ENCODE peak calls at places on chromosomes 7 and 10, in five cellular contexts. A, C, E, G and X are unnamed samples.

GRCh38 chr7:157771-158251 is 34.6 kb upstream of the FAM20C start:
- DNase-seq in C (no peak), G (no peak), E (no peak), A (no peak), X (no peak)

GRCh38 chr10:128087884-128088695 is 38.1 kb downstream of the MKI67 start:
- DNase-seq in A (no peak), C (no peak), E (no peak), G (no peak), X (no peak)

GRCh38 chr10:74991435-74991834 is 120.0 kb upstream of the SAMD8 start:
- DNase-seq in A (peak; percentile 34), E (no peak), G (no peak), C (no peak), X (no peak)

GRCh38 chr7:112371721-112372120 is 78.5 kb upstream of the IFRD1 start:
- DNase-seq in A (no peak), G (no peak), E (no peak), C (no peak), X (no peak)

GRCh38 chr7:44565097-44565794 is 8.5 kb downstream of the DDX56 start:
- DNase-seq in C (peak; percentile 78), G (peak; percentile 54), E (peak; percentile 78), A (no peak), X (peak; percentile 59)

GRCh38 chr10:104092749-104093148 is 7.1 kb upstream of the COL17A1 start:
- DNase-seq in E (no peak), C (no peak), G (no peak), A (peak; percentile 59), X (no peak)

GRCh38 chr10:110040767-110041478 is 33.1 kb downstream of the ADD3 start:
- DNase-seq in E (no peak), C (no peak), A (no peak), G (no peak), X (no peak)

GRCh38 chr7:107907790-107908189 is 16.8 kb downstream of the DLD start:
- DNase-seq in E (no peak), G (no peak), C (no peak), A (no peak), X (no peak)

GRCh38 chr10:7432884-7433726 is 22.3 kb upstream of the SFMBT2 start:
- DNase-seq in C (no peak), E (no peak), A (no peak), G (no peak), X (no peak)

GRCh38 chr7:50864694-50865093 is 82.0 kb upstream of the GRB10 start:
- DNase-seq in G (no peak), E (no peak), A (no peak), C (no peak), X (no peak)

GRCh38 chr10:71255817-71256660 is 43.7 kb downstream of the UNC5B start:
- DNase-seq in G (no peak), E (peak; percentile 86), A (no peak), C (no peak), X (no peak)

GRCh38 chr7:706721-707120 is 19.8 kb upstream of the DNAAF5 start:
- DNase-seq in G (no peak), A (no peak), E (no peak), C (peak; percentile 45), X (no peak)

GRCh38 chr10:67575530-67575929 is 120.5 kb downstream of the CTNNA3 start:
- DNase-seq in A (no peak), G (no peak), C (no peak), E (no peak), X (no peak)

GRCh38 chr7:35334511-35334910 is 80.6 kb upstream of the TBX20 start:
- DNase-seq in E (no peak), G (no peak), C (no peak), A (no peak), X (no peak)

GRCh38 chr7:771241-772004 is 44.3 kb upstream of the PRKAR1B start:
- DNase-seq in C (no peak), A (no peak), E (no peak), G (no peak), X (no peak)

GRCh38 chr10:62652114-62652513 is 152.4 kb upstream of the ADO start:
- DNase-seq in E (no peak), C (no peak), G (no peak), A (no peak), X (no peak)

GRCh38 chr7:78232806-78233205 is 434.2 kb downstream of the PHTF2 start:
- DNase-seq in E (no peak), A (no peak), G (no peak), C (no peak), X (no peak)

GRCh38 chr7:123747620-123748141 is 1.1 kb downstream of the WASL start:
- DNase-seq in A (no peak), G (peak; percentile 30), E (peak; percentile 69), C (peak; percentile 57), X (peak; percentile 16)

GRCh38 chr7:140023728-140024127 is 39.0 kb downstream of the PARP12 start:
- DNase-seq in E (no peak), A (no peak), G (no peak), C (no peak), X (no peak)

GRCh38 chr10:21807162-21807561 is 196.4 kb downstream of the DNAJC1 start:
- DNase-seq in G (no peak), C (no peak), A (no peak), E (no peak), X (no peak)

GRCh38 chr10:21808525-21808924 is 195.0 kb downstream of the DNAJC1 start:
- DNase-seq in E (no peak), A (no peak), G (no peak), C (no peak), X (no peak)

GRCh38 chr10:21813944-21814343 is 189.6 kb downstream of the DNAJC1 start:
- DNase-seq in C (no peak), E (no peak), G (no peak), A (no peak), X (no peak)

GRCh38 chr10:21811245-21811585 is 192.3 kb downstream of the DNAJC1 start:
- DNase-seq in C (no peak), E (no peak), A (peak; percentile 66), G (no peak), X (no peak)

DNA sequence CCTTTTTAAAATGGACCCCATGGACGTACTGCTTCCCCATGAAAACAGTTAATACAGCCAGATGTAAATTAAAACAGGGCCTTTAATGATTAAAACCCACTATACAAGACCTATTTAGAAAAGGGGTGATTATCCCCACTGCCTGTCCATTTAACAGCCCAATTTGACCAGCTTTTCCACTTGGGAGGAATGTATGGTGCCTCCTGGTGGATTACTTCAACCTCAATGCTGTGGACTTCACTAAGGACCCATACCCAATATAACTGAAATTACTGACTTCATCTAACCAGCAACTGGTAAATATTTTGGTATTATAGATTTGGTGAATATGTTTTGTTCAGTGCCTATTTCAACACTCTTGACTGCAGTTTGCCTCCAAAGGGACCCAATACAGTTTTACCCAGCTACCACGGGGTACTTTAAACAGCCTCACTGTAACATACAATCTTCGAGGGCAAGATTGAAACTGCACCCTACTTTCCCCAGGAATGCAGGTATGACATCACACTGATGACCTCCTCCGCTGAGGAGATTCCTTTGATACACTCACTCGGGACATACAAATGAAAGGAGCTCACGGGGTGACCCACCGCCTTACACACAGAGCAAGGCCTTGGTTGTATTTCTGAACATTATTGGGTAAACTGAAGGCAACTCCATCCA is 192.8 kb downstream of the DNAJC1 start:
- DNase-seq in A (peak; percentile 74), C (no peak), G (no peak), E (no peak), X (no peak)
- TF ChIP-seq CTCF in A (peak; percentile 26), C (no peak), G (no peak), E (no peak), X (no peak)

GRCh38 chr10:119252051-119252465 is 44.7 kb downstream of the GRK5 start:
- DNase-seq in C (no peak), G (no peak), A (no peak), E (no peak), X (no peak)

GRCh38 chr10:119254355-119254754 is 47.0 kb downstream of the GRK5 start:
- DNase-seq in C (no peak), A (no peak), E (peak; percentile 6), G (no peak), X (no peak)

GRCh38 chr10:119251315-119251708 is 43.9 kb downstream of the GRK5 start:
- DNase-seq in C (no peak), A (no peak), E (no peak), G (no peak), X (no peak)

GRCh38 chr10:119252470-119253151 is 45.2 kb downstream of the GRK5 start:
- DNase-seq in C (no peak), E (no peak), A (no peak), G (no peak), X (no peak)

GRCh38 chr10:119253433-119254174 is 46.2 kb downstream of the GRK5 start:
- DNase-seq in E (peak; percentile 73), A (peak; percentile 55), G (no peak), C (no peak), X (no peak)
- TF ChIP-seq CTCF in E (no peak), A (no peak), G (no peak), C (no peak), X (no peak)

GRCh38 chr10:48505394-48506112 is 99.3 kb downstream of the ARHGAP22 start:
- DNase-seq in E (no peak), A (no peak), G (no peak), C (no peak), X (no peak)
- TF ChIP-seq CTCF in E (no peak), A (peak; percentile 63), G (no peak), C (no peak), X (no peak)

GRCh38 chr10:59177862-59178235 is 1.4 kb downstream of the PHYHIPL start:
- DNase-seq in G (no peak), A (no peak), C (no peak), E (no peak), X (no peak)

GRCh38 chr10:59177031-59177861 is 803 bp downstream of the PHYHIPL start:
- DNase-seq in G (peak; percentile 58), A (peak; percentile 56), C (peak; percentile 21), E (no peak), X (no peak)

GRCh38 chr10:59180689-59181270 is 4.3 kb downstream of the PHYHIPL start:
- DNase-seq in A (no peak), E (no peak), C (no peak), G (no peak), X (no peak)

GRCh38 chr10:59179027-59179426 is 2.6 kb downstream of the PHYHIPL start:
- DNase-seq in E (no peak), G (no peak), A (no peak), C (no peak), X (no peak)

DNA sequence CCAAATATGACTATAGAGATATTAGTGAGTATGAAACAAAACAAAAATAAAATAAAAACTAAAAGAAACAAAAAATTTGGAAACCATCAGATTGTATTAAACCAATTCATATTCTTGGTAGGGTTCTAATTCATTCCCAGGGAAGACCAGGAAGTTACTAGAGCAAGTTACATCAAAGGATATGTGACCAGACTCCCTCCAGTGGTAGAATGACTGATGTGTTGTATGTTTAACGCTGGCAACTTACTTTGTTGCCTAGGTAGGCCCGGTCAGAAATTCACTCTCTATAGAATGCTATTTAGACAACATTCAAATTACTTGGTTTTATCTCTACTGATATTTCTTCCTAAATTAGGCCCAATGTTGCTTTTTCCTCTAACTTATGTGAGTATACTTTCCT is 5.2 kb downstream of the PHYHIPL start:
- DNase-seq in A (no peak), C (no peak), G (no peak), E (no peak), X (no peak)
- TF ChIP-seq CTCF in A (peak; percentile 73), C (no peak), G (peak; percentile 73), E (peak; percentile 60), X (no peak)